ENCODE peak calls at places on chromosomes 4 and X, in seven cellular contexts. W, U, N, M, R, H and G are unnamed samples.

GRCh38 chr4:46698891-46699290 is 210.2 kb downstream of the COX7B2 start:
- DNase-seq in U (no peak), N (no peak), H (no peak), M (no peak), W (no peak), R (no peak), G (no peak)

GRCh38 chrX:56994375-56995270 is 718 bp downstream of the SPIN3 start:
- DNase-seq in R (no peak), N (peak; percentile 21), U (no peak), H (no peak), M (peak; percentile 1), W (peak; percentile 18), G (no peak)

GRCh38 chr4:107863850-107864371 is 39.2 kb downstream of the SGMS2 start:
- DNase-seq in N (no peak), W (no peak), R (peak; percentile 74), U (no peak), M (peak; percentile 42), H (no peak), G (no peak)

GRCh38 chr4:34644716-34645115 is 1599.6 kb downstream of the ARAP2 start:
- DNase-seq in U (no peak), N (no peak), R (no peak), W (no peak), H (no peak), M (no peak), G (no peak)

GRCh38 chrX:15769300-15769954 is 20.9 kb upstream of the ZRSR2 start:
- DNase-seq in H (no peak), N (no peak), R (no peak), M (no peak), W (no peak), U (no peak), G (no peak)

GRCh38 chrX:100407147-100407783 is 2.8 kb downstream of the PCDH19 start:
- DNase-seq in N (no peak), U (no peak), H (no peak), R (no peak), W (no peak), M (no peak), G (no peak)

GRCh38 chr4:38150021-38150671 is 189.9 kb downstream of the PTTG2 start:
- DNase-seq in R (peak; percentile 60), W (no peak), U (no peak), N (no peak), H (no peak), M (peak; percentile 95), G (no peak)

GRCh38 chrX:155645180-155645579 is 32.4 kb upstream of the TMLHE start:
- DNase-seq in W (no peak), R (no peak), N (no peak), M (no peak), U (no peak), H (no peak), G (no peak)

GRCh38 chrX:119622356-119623232 is 16.4 kb upstream of the NKRF start:
- DNase-seq in H (no peak), W (no peak), U (no peak), M (peak; percentile 64), R (peak; percentile 50), N (peak; percentile 53), G (no peak)

GRCh38 chr4:37682701-37683401 is 3.3 kb downstream of the RELL1 start:
- DNase-seq in H (no peak), N (no peak), M (no peak), W (no peak), U (no peak), R (peak; percentile 29), G (peak; percentile 19)

GRCh38 chr4:35052546-35052945 is 1191.8 kb downstream of the ARAP2 start:
- DNase-seq in R (no peak), W (no peak), N (no peak), M (no peak), U (no peak), H (no peak), G (no peak)

GRCh38 chr4:185542626-185543336 is 7.5 kb upstream of the PDLIM3 start:
- DNase-seq in R (no peak), W (no peak), H (no peak), M (peak; percentile 45), N (no peak), U (no peak), G (no peak)

GRCh38 chr4:7009591-7009990 is 33.6 kb upstream of the TADA2B start:
- DNase-seq in N (no peak), M (no peak), R (no peak), U (no peak), W (no peak), H (no peak), G (no peak)

GRCh38 chr4:15262396-15262795 is 165.4 kb upstream of the C1QTNF7 start:
- DNase-seq in U (no peak), N (no peak), W (no peak), R (peak; percentile 38), H (no peak), M (no peak), G (no peak)

GRCh38 chr4:90616711-90617110 is 489.5 kb downstream of the CCSER1 start:
- DNase-seq in U (no peak), M (no peak), W (no peak), N (no peak), R (no peak), H (no peak), G (no peak)

GRCh38 chrX:50111762-50112161 is 89.0 kb downstream of the AKAP4 start:
- DNase-seq in H (no peak), W (no peak), R (no peak), M (no peak), U (no peak), N (no peak), G (no peak)